ENCODE peak calls at places on chromosomes 13 and 19, in four cellular contexts. One of them, this sample, is unnamed. For H3K4me1, the result is how much of the 10 kb centered on the place peaks cover.

GRCh38 chr13:110915874-110916670 is 1.2 kb upstream of the ANKRD10 start:
- DNase-seq in HCT116: no peak
- DNase-seq in HepG2: peak
- DNase-seq in K562: no peak
- DNase-seq in this sample: no peak

GRCh38 chr19:17803264-17803896 is 8.4 kb downstream of the B3GNT3 start:
- DNase-seq in HCT116: no peak
- DNase-seq in HepG2: no peak
- DNase-seq in K562: no peak
- DNase-seq in this sample: no peak

GRCh38 chr19:39130337-39131254 is 5.0 kb downstream of the PAK4 start:
- DNase-seq in HCT116: no peak
- DNase-seq in HepG2: no peak
- DNase-seq in K562: no peak
- DNase-seq in this sample: peak

GRCh38 chr19:45691516-45692186 is at the start of gene SNRPD2:
- DNase-seq in HCT116: peak
- DNase-seq in HepG2: peak
- DNase-seq in K562: peak
- DNase-seq in this sample: peak

GRCh38 chr19:46748325-46749109 is 2.3 kb upstream of the STRN4 start:
- DNase-seq in HCT116: no peak
- DNase-seq in HepG2: peak
- DNase-seq in K562: peak
- DNase-seq in this sample: peak

GRCh38 chr13:53520132-53520531 is 491.5 kb downstream of the OLFM4 start:
- DNase-seq in HCT116: no peak
- DNase-seq in HepG2: no peak
- DNase-seq in K562: no peak
- DNase-seq in this sample: no peak

GRCh38 chr13:34884366-34884765 is 57.7 kb upstream of the NBEA start:
- DNase-seq in HCT116: no peak
- DNase-seq in HepG2: no peak
- DNase-seq in K562: no peak
- DNase-seq in this sample: no peak

GRCh38 chr19:54133312-54133956 is 4.1 kb upstream of the CNOT3 start:
- DNase-seq in HCT116: peak
- DNase-seq in HepG2: peak
- DNase-seq in K562: no peak
- DNase-seq in this sample: no peak

GRCh38 chr13:67155898-67156717 is 74.0 kb downstream of the PCDH9 start:
- DNase-seq in HCT116: no peak
- DNase-seq in HepG2: no peak
- DNase-seq in K562: no peak
- DNase-seq in this sample: no peak

GRCh38 chr13:23488442-23488841 is 54.9 kb upstream of the SACS start:
- DNase-seq in HCT116: no peak
- DNase-seq in HepG2: peak
- DNase-seq in K562: no peak
- DNase-seq in this sample: peak

GRCh38 chr19:4633140-4633967 is 6.0 kb upstream of the TNFAIP8L1 start:
- DNase-seq in HCT116: peak
- DNase-seq in HepG2: peak
- DNase-seq in K562: peak
- DNase-seq in this sample: peak

GRCh38 chr19:17797397-17798201 is 2.7 kb downstream of the B3GNT3 start:
- DNase-seq in HCT116: peak
- DNase-seq in HepG2: peak
- DNase-seq in K562: no peak
- DNase-seq in this sample: peak

GRCh38 chr13:51935326-51936171 is 73.8 kb downstream of the CCDC70 start:
- DNase-seq in HCT116: peak
- DNase-seq in HepG2: no peak
- DNase-seq in K562: peak
- DNase-seq in this sample: peak

DNA sequence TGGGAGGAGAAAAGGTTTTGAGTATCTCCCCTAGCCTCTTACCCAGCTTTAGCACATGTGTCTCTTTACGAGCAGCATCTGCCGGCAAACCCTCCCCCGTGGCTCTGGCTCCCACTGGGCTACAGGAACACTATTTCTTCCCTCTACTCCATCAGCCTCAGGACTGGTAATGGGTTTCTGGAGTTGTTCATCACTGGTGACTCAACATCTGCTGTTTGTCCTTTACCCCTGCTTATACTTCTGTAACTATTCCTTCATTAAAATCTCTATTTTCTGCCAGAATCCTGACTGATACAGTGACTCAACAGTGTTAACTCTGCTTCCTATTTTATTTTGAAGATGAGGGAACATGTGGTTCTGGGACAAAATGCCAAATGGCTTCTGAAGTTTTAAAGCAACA is 437.3 kb upstream of the HTR2A start:
- DNase-seq in HCT116: no peak
- DNase-seq in HepG2: no peak
- DNase-seq in K562: no peak
- DNase-seq in this sample: no peak
- H3K4me1 ChIP-seq in HCT116: under half
- H3K4me1 ChIP-seq in HepG2: under half
- H3K4me1 ChIP-seq in K562: under half
- H3K4me1 ChIP-seq in this sample: under half

GRCh38 chr13:83215627-83216026 is 666.6 kb downstream of the SLITRK1 start:
- DNase-seq in HCT116: no peak
- DNase-seq in HepG2: no peak
- DNase-seq in K562: no peak
- DNase-seq in this sample: no peak

GRCh38 chr13:83214452-83214851 is 667.8 kb downstream of the SLITRK1 start:
- DNase-seq in HCT116: no peak
- DNase-seq in HepG2: no peak
- DNase-seq in K562: no peak
- DNase-seq in this sample: no peak

GRCh38 chr13:83220241-83220640 is 662.0 kb downstream of the SLITRK1 start:
- DNase-seq in HCT116: no peak
- DNase-seq in HepG2: no peak
- DNase-seq in K562: no peak
- DNase-seq in this sample: no peak

GRCh38 chr13:83219832-83220231 is 662.4 kb downstream of the SLITRK1 start:
- DNase-seq in HCT116: no peak
- DNase-seq in HepG2: no peak
- DNase-seq in K562: no peak
- DNase-seq in this sample: no peak

GRCh38 chr13:83216521-83217245 is 665.6 kb downstream of the SLITRK1 start:
- DNase-seq in HCT116: no peak
- DNase-seq in HepG2: no peak
- DNase-seq in K562: no peak
- DNase-seq in this sample: no peak
- TF ChIP-seq ELF1 in HCT116: no peak
- TF ChIP-seq ELF1 in HepG2: no peak
- TF ChIP-seq ELF1 in K562: no peak
- TF ChIP-seq ELF1 in this sample: no peak

GRCh38 chr19:13022859-13023636 is 27.8 kb downstream of the NFIX start:
- DNase-seq in HCT116: no peak
- DNase-seq in HepG2: peak
- DNase-seq in K562: peak
- DNase-seq in this sample: peak

GRCh38 chr19:13023666-13024065 is 28.4 kb downstream of the NFIX start:
- DNase-seq in HCT116: no peak
- DNase-seq in HepG2: no peak
- DNase-seq in K562: peak
- DNase-seq in this sample: peak

GRCh38 chr19:13024126-13024957 is 29.1 kb downstream of the NFIX start:
- DNase-seq in HCT116: no peak
- DNase-seq in HepG2: no peak
- DNase-seq in K562: no peak
- DNase-seq in this sample: no peak

GRCh38 chr19:13020002-13020414 is 24.7 kb downstream of the NFIX start:
- DNase-seq in HCT116: no peak
- DNase-seq in HepG2: no peak
- DNase-seq in K562: no peak
- DNase-seq in this sample: no peak

DNA sequence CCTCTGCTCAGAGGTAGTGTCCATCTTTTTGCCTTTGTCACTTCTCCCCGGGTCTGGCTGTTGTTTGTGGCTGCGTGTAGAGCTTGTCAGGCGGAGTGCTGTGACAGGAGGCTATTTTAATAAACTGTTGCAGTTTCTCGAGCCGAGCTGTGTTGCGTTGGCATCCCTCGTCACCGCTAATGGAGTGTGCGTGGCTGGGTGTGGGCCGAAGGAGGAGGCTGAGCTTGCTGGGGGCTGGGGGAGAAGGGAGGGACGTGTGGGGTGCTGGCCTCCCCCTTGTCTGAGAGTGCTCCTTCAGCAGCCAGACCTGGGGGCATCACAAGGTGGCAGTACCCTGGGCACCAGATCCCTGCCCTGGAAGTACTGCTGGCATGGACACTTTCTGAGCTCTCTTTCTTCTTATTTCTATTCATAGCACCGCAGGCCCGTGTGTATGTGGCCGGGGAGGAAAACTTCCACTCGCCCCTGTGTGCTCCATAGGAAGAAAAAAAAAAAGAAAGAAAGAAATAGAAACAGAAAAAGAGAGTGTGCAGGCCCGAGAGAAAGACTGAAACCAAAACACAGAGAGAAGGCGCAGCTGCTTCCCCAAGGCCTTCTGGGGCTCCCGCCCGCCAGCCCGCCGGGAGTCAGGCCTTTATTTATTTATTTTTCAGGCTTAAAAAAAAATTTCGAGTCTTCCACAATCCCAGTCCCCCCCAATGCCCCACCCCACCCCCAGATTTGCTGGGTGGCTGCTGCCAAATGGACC is 27.0 kb downstream of the NFIX start:
- DNase-seq in HCT116: no peak
- DNase-seq in HepG2: no peak
- DNase-seq in K562: no peak
- DNase-seq in this sample: no peak
- H3K4me1 ChIP-seq in HCT116: under half
- H3K4me1 ChIP-seq in HepG2: half or more
- H3K4me1 ChIP-seq in K562: under half
- H3K4me1 ChIP-seq in this sample: half or more

GRCh38 chr13:49560270-49561063 is 24.9 kb downstream of the RCBTB1 start:
- DNase-seq in HCT116: no peak
- DNase-seq in HepG2: peak
- DNase-seq in K562: no peak
- DNase-seq in this sample: no peak

GRCh38 chr13:49561064-49561410 is 24.3 kb downstream of the RCBTB1 start:
- DNase-seq in HCT116: no peak
- DNase-seq in HepG2: peak
- DNase-seq in K562: no peak
- DNase-seq in this sample: peak

GRCh38 chr13:49567501-49567900 is 17.9 kb downstream of the RCBTB1 start:
- DNase-seq in HCT116: no peak
- DNase-seq in HepG2: no peak
- DNase-seq in K562: no peak
- DNase-seq in this sample: no peak

GRCh38 chr13:49559006-49559405 is 26.4 kb downstream of the RCBTB1 start:
- DNase-seq in HCT116: no peak
- DNase-seq in HepG2: no peak
- DNase-seq in K562: no peak
- DNase-seq in this sample: no peak

DNA sequence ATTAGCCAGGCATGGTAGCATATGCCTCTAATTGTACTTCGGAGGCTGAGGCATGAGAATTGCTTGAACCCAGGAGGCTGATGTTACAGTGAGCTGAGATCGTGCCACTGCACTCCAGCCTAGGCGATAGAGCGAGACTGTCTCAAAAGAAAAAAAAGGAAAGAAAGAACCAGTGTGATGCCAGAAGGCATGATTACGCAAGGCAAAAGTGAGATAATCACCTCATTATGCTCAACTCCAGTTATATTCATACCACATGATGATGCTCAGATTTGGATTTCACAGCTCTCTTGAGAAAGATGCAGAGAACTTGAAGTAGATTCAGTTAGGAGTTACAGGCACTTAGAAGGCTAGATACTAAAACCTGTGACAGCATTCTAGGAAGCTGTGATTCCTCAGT is 21.8 kb downstream of the RCBTB1 start:
- DNase-seq in HCT116: no peak
- DNase-seq in HepG2: no peak
- DNase-seq in K562: no peak
- DNase-seq in this sample: no peak
- TF ChIP-seq ELF1 in HCT116: no peak
- TF ChIP-seq ELF1 in HepG2: no peak
- TF ChIP-seq ELF1 in K562: no peak
- TF ChIP-seq ELF1 in this sample: no peak

DNA sequence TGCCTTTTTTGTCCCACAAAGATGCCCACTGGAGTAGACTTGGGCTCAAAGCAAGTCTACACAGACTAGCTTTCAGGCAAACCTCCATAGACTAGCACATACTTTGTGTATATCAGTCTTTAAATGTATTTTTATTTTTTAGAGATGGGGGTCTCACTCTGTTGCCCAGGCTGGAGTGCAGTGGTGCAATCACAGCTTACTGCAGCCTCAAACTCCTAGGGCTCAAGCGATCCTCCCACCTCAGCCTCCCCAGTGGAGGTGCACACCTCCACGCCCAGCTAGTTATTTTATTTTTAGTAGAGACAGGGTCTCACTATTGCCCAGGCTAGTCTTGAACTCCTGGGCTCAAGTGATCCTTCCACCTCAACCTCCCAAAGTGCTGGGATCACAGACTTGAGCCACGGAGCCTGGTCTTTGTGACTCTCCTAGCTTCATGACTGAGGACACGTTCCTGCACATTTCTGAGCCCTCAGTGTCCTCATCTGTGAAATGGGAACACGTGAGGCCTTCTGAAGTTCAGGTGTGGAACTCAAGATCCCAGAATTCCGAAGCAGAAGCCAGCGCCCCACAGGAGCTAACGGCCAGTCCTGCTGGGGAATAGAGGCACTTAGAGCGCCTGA is 5.1 kb upstream of the TPM4 start:
- DNase-seq in HCT116: no peak
- DNase-seq in HepG2: no peak
- DNase-seq in K562: no peak
- DNase-seq in this sample: no peak
- H3K4me1 ChIP-seq in HCT116: half or more
- H3K4me1 ChIP-seq in HepG2: half or more
- H3K4me1 ChIP-seq in K562: under half
- H3K4me1 ChIP-seq in this sample: under half

DNA sequence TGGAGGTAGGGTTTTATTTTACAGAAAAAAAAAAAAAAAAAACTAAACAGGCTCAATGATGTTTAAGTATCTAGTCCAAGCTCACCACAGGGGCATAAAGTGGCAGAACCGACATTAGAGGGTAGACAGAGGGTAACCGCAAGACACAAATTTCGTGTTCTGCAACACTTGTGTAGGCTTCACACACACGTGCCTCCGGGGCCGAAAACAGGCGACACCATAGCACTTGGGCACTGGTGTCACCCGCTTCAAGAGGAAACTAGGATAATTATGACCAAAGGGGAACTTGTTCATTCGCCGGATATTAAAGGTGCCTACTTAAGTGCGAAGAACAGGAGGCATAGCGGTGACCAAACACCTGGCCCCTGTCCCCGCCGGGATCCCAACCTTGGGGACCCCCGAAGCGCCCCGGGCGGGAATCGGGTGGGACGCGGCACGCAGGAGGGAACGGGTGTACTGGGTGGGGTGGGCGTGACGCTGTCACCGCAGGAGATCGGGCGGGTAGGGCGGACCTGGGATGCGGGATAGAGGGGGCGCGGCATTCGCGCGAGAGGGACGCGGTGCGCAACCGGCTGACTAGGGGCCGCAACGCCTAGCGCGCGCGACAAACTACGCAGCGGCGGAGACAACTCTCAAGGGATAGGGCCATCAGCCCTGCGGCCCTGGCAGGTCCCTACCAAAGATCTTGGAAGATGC is 560 bp downstream of the MZT1 start:
- DNase-seq in HCT116: peak
- DNase-seq in HepG2: peak
- DNase-seq in K562: peak
- DNase-seq in this sample: peak
- TF ChIP-seq ELF1 in HCT116: no peak
- TF ChIP-seq ELF1 in HepG2: no peak
- TF ChIP-seq ELF1 in K562: no peak
- TF ChIP-seq ELF1 in this sample: no peak

This sample was measured in SK-N-SH.